ENCODE peak calls at places on chromosomes 1 and 21, in four cellular contexts. Q, S, F and G are unnamed samples.

GRCh38 chr1:20586939-20587638 is 1.8 kb upstream of the CDA start:
- DNase-seq in Q (no peak), S (no peak), F (no peak), G (no peak)

GRCh38 chr21:41695513-41695912 is 71.3 kb downstream of the RIPK4 start:
- DNase-seq in Q (no peak), S (no peak), F (no peak), G (no peak)

GRCh38 chr1:99763956-99764355 is 2.5 kb downstream of the FRRS1 start:
- DNase-seq in Q (no peak), S (no peak), F (no peak), G (no peak)

GRCh38 chr1:225855503-225856285 is 26.5 kb downstream of the TMEM63A start:
- DNase-seq in Q (no peak), S (no peak), F (no peak), G (no peak)

GRCh38 chr1:29543586-29543985 is 307.3 kb downstream of the PTPRU start:
- DNase-seq in Q (no peak), S (no peak), F (no peak), G (no peak)

GRCh38 chr1:3903141-3904005 is 3.3 kb upstream of the C1orf174 start:
- DNase-seq in Q (no peak), S (no peak), F (no peak), G (no peak)

GRCh38 chr1:17350053-17350452 is 21.9 kb upstream of the PADI6 start:
- DNase-seq in Q (no peak), S (no peak), F (no peak), G (no peak)

GRCh38 chr1:41742219-41742618 is 176.5 kb downstream of the HIVEP3 start:
- DNase-seq in Q (no peak), S (no peak), F (no peak), G (no peak)

GRCh38 chr1:204288061-204288588 is 71.6 kb downstream of the PLEKHA6 start:
- DNase-seq in Q (no peak), S (peak; percentile 87), F (peak; percentile 76), G (peak; percentile 72)

GRCh38 chr1:20410555-20410954 is 75.5 kb downstream of the CAMK2N1 start:
- DNase-seq in Q (no peak), S (no peak), F (no peak), G (no peak)